ENCODE peak calls at places on chromosomes 11 and 22, in six cellular contexts. E, X, T, J, W and A are unnamed samples.

GRCh38 chr22:43396934-43397457 is 14.8 kb upstream of the MPPED1 start:
- DNase-seq in E (peak; percentile 64), X (no peak), T (no peak), J (no peak), W (no peak), A (no peak)

GRCh38 chr11:22169833-22170232 is 23.1 kb upstream of the ANO5 start:
- DNase-seq in E (no peak), X (peak; percentile 0), T (no peak), J (peak; percentile 46), W (no peak), A (peak; percentile 24)

GRCh38 chr11:119585038-119585666 is 143.8 kb downstream of the NECTIN1 start:
- DNase-seq in E (peak; percentile 85), X (no peak), T (no peak), J (no peak), W (no peak), A (peak; percentile 10)

GRCh38 chr11:72048718-72049460 is 31.5 kb downstream of the NUMA1 start:
- DNase-seq in E (no peak), X (no peak), T (no peak), J (no peak), W (no peak), A (no peak)

GRCh38 chr11:47992959-47993820 is 12.8 kb downstream of the PTPRJ start:
- DNase-seq in E (peak; percentile 60), X (peak; percentile 89), T (no peak), J (no peak), W (no peak), A (peak; percentile 80)

GRCh38 chr11:132427611-132428010 is 1057.2 kb downstream of the NTM start:
- DNase-seq in E (no peak), X (no peak), T (no peak), J (no peak), W (no peak), A (peak; percentile 80)

GRCh38 chr11:104873252-104873651 is 25.0 kb downstream of the CASP12 start:
- DNase-seq in E (peak; percentile 21), X (no peak), T (no peak), J (no peak), W (no peak), A (no peak)

GRCh38 chr11:24375351-24375750 is 121.5 kb upstream of the LUZP2 start:
- DNase-seq in E (no peak), X (no peak), T (no peak), J (no peak), W (no peak), A (no peak)

GRCh38 chr11:121338536-121338935 is 46.0 kb downstream of the SC5D start:
- DNase-seq in E (no peak), X (no peak), T (no peak), J (no peak), W (no peak), A (no peak)

GRCh38 chr22:32142600-32142999 is 16.5 kb downstream of the C22orf42 start:
- DNase-seq in E (no peak), X (no peak), T (no peak), J (no peak), W (no peak), A (no peak)

GRCh38 chr11:235998-236773 is at the start of gene SIRT3:
- DNase-seq in E (peak; percentile 94), X (peak; percentile 65), T (peak; percentile 91), J (peak; percentile 90), W (peak; percentile 87), A (peak; percentile 87)

GRCh38 chr11:114774599-114775365 is 96.5 kb downstream of the NXPE2 start:
- DNase-seq in E (no peak), X (peak; percentile 46), T (peak; percentile 55), J (peak; percentile 0), W (no peak), A (peak; percentile 52)

GRCh38 chr11:14184548-14184947 is 174.4 kb downstream of the RRAS2 start:
- DNase-seq in E (no peak), X (no peak), T (no peak), J (peak; percentile 32), W (no peak), A (peak; percentile 33)

GRCh38 chr11:72306186-72306585 is 62.2 kb upstream of the PHOX2A start:
- DNase-seq in E (no peak), X (peak; percentile 21), T (no peak), J (peak; percentile 4), W (no peak), A (no peak)

GRCh38 chr11:62444271-62444833 is 25.5 kb downstream of the SCGB1A1 start:
- DNase-seq in E (peak; percentile 84), X (peak; percentile 75), T (peak; percentile 85), J (no peak), W (no peak), A (peak; percentile 90)

GRCh38 chr11:10623797-10624761 is 55.6 kb upstream of the LYVE1 start:
- DNase-seq in E (no peak), X (peak; percentile 37), T (no peak), J (no peak), W (no peak), A (peak; percentile 22)

GRCh38 chr22:43170131-43170480 is 16.8 kb downstream of the TTLL12 start:
- DNase-seq in E (peak; percentile 61), X (no peak), T (no peak), J (no peak), W (no peak), A (no peak)

GRCh38 chr11:41281131-41281742 is 178.2 kb downstream of the LRRC4C start:
- DNase-seq in E (no peak), X (no peak), T (no peak), J (no peak), W (no peak), A (peak; percentile 3)

GRCh38 chr11:57647368-57647767 is 2.3 kb downstream of the YPEL4 start:
- DNase-seq in E (no peak), X (no peak), T (no peak), J (peak; percentile 29), W (no peak), A (peak; percentile 41)

DNA sequence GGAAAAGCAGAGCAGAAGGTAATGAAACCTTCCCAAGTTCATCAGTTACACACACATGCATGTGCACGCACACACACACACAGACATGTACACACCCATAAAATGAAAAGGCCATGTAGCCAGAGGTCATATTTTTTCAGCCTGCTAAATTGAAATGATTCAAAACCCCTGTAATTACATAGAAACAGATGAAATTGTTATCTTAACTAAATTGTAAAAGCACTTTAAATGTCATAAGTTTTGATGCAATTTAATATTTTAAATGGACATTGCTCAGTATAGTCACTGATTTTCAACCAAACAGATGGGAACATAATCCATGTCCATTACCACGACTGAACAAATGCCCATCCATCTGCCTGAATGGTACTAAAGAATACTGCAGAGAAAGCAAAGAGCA is 330.5 kb downstream of the TTC28 start:
- DNase-seq in E (no peak), X (no peak), T (no peak), J (no peak), W (no peak), A (no peak)
- H3K4me1 ChIP-seq in E (no peaks in the 10 kb centered on the region), X (peaks cover 2% of the 10 kb centered on the region), T (peaks cover 19% of the 10 kb centered on the region), J (peaks cover 11% of the 10 kb centered on the region), W (no peaks in the 10 kb centered on the region), A (peaks cover 16% of the 10 kb centered on the region)

DNA sequence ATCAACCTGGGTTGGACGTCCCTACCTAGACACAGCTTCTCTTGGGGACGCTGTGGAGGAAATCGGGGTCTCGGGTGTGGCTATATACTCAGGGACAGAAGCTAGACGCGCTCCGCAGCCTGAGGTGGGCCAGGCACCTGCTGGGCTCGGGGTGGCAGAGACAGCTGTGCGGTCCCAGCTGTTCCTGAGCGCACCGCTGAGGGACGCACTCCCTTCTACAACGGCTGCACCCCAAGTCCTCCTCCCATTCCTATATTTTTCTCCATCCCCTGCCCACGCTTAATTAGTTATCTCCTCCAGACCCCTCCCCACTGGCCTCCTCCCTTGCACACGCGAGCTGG is 188 bp upstream of the MTNR1B start:
- DNase-seq in E (no peak), X (no peak), T (no peak), J (no peak), W (no peak), A (no peak)
- H3K4me3 ChIP-seq in E (no peak overlapping the region), X (no peak overlapping the region), T (no peak overlapping the region), J (peak overlapping the region; percentile 73), W (no peak overlapping the region), A (no peak overlapping the region)

GRCh38 chr22:17831527-17832251 is 57.4 kb upstream of the BID start:
- DNase-seq in E (no peak), X (no peak), T (peak; percentile 73), J (no peak), W (no peak), A (peak; percentile 67)

GRCh38 chr22:17830041-17830961 is 56.0 kb upstream of the BID start:
- DNase-seq in E (peak; percentile 88), X (peak; percentile 75), T (peak; percentile 92), J (peak; percentile 90), W (peak; percentile 69), A (peak; percentile 88)

GRCh38 chr22:17829691-17830040 is 55.4 kb upstream of the BID start:
- DNase-seq in E (no peak), X (peak; percentile 22), T (no peak), J (no peak), W (no peak), A (no peak)

GRCh38 chr22:17835256-17835655 is 61.0 kb upstream of the BID start:
- DNase-seq in E (no peak), X (no peak), T (no peak), J (no peak), W (no peak), A (no peak)

DNA sequence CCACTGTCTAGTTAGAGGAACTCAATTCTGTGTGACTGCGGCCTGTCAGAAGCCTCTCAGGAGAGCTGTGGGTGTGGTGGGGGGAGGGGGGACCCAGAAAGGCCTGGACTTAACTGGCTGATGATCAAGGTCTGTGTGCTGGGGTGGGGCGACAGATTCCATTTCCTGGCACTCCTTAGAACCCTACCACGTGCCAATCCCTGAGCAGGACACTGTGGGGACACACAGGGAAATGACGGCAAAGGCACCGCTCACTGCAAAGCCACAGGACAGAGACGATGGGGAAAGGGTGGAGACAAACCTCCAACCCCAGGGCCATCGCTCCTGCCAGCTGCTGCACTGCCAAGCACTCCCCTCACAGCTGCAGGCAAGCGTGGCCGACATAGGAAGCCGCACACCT is 58.4 kb upstream of the BID start:
- DNase-seq in E (no peak), X (no peak), T (no peak), J (no peak), W (no peak), A (no peak)
- H3K4me1 ChIP-seq in E (peaks cover 44% of the 10 kb centered on the region), X (no peaks in the 10 kb centered on the region), T (peaks cover 57% of the 10 kb centered on the region), J (peaks cover 26% of the 10 kb centered on the region), W (peaks cover 6% of the 10 kb centered on the region), A (peaks cover 14% of the 10 kb centered on the region)

GRCh38 chr22:45262931-45263789 is 21.6 kb upstream of the UPK3A start:
- DNase-seq in E (peak; percentile 85), X (no peak), T (peak; percentile 78), J (no peak), W (no peak), A (peak; percentile 10)
- H3K4me3 ChIP-seq in E (no peak overlapping the region), X (no peak overlapping the region), T (no peak overlapping the region), J (no peak overlapping the region), W (no peak overlapping the region), A (no peak overlapping the region)